ENCODE peak calls at places on chromosomes 7 and 10, in seven cellular contexts. W is SK-N-SH, B is GM12878, U is H1, O is HCT116, Y is K562, S is HepG2. J is an unnamed sample.
A peak's percentile ranks its signal among the peaks of the same experiment; 100 is the strongest.

GRCh38 chr10:2949221-2949947 is 118.0 kb upstream of the PFKP start:
- DNase-seq in W (no peak), O (no peak), S (no peak), B (no peak), U (no peak), Y (no peak), J (no peak)

GRCh38 chr10:58457761-58458616 is 54.7 kb upstream of the BICC1 start:
- DNase-seq in B (no peak), U (no peak), W (no peak), Y (no peak), S (peak; percentile 92), O (no peak), J (no peak)

GRCh38 chr10:117216611-117217195 is 19.4 kb downstream of the KCNK18 start:
- DNase-seq in W (peak; percentile 94), U (peak; percentile 59), O (peak; percentile 54), S (peak; percentile 46), B (no peak), Y (peak; percentile 81), J (peak; percentile 63)

GRCh38 chr7:47940482-47941001 is 7.7 kb downstream of the PKD1L1 start:
- DNase-seq in U (no peak), S (no peak), B (no peak), W (no peak), Y (no peak), O (no peak), J (no peak)

GRCh38 chr10:77798940-77799339 is 127.6 kb downstream of the DLG5 start:
- DNase-seq in U (no peak), S (no peak), O (no peak), B (no peak), Y (no peak), W (no peak), J (no peak)

GRCh38 chr7:28784166-28784870 is 173.8 kb downstream of the TRIL start:
- DNase-seq in S (no peak), U (no peak), B (no peak), O (no peak), W (peak; percentile 49), Y (no peak), J (no peak)

GRCh38 chr7:83655951-83656556 is 7.1 kb upstream of the SEMA3E start:
- DNase-seq in O (peak; percentile 50), Y (no peak), W (peak; percentile 61), U (no peak), B (peak; percentile 7), S (peak; percentile 26), J (no peak)

GRCh38 chr10:17126327-17126726 is 3.3 kb downstream of the CUBN start:
- DNase-seq in S (no peak), Y (no peak), U (no peak), W (no peak), B (no peak), O (no peak), J (no peak)

GRCh38 chr7:75727881-75728592 is 10.7 kb downstream of the HIP1 start:
- DNase-seq in O (peak; percentile 77), Y (no peak), U (no peak), S (peak; percentile 91), W (no peak), B (no peak), J (no peak)

GRCh38 chr10:53619678-53620077 is 847.1 kb upstream of the MBL2 start:
- DNase-seq in Y (no peak), O (no peak), B (no peak), U (no peak), W (no peak), S (peak; percentile 0), J (no peak)

GRCh38 chr7:146858690-146859089 is 742.1 kb downstream of the CNTNAP2 start:
- DNase-seq in O (no peak), S (no peak), W (no peak), U (no peak), B (no peak), Y (no peak), J (no peak)

GRCh38 chr10:21518629-21519321 is 6.7 kb downstream of the SKIDA1 start:
- DNase-seq in O (no peak), Y (no peak), U (no peak), S (no peak), W (no peak), B (no peak), J (no peak)

GRCh38 chr10:33126742-33127141 is 168.7 kb upstream of the ITGB1 start:
- DNase-seq in Y (no peak), U (no peak), B (no peak), W (no peak), O (no peak), S (no peak), J (no peak)

GRCh38 chr7:66110861-66111260 is 3.8 kb upstream of the CRCP start:
- DNase-seq in B (no peak), S (peak; percentile 48), O (peak; percentile 94), U (no peak), W (no peak), Y (no peak), J (no peak)

GRCh38 chr10:79101560-79101971 is 32.8 kb downstream of the ZMIZ1 start:
- DNase-seq in W (peak; percentile 52), B (no peak), O (no peak), U (no peak), Y (no peak), S (no peak), J (no peak)

GRCh38 chr10:86105640-86106039 is 261.0 kb downstream of the GRID1 start:
- DNase-seq in W (no peak), O (no peak), U (no peak), B (no peak), Y (no peak), S (no peak), J (no peak)

GRCh38 chr10:69449841-69450240 is 1.4 kb upstream of the TSPAN15 start:
- DNase-seq in B (no peak), O (peak; percentile 77), S (peak; percentile 73), Y (peak; percentile 54), U (peak; percentile 39), W (peak; percentile 78), J (no peak)

DNA sequence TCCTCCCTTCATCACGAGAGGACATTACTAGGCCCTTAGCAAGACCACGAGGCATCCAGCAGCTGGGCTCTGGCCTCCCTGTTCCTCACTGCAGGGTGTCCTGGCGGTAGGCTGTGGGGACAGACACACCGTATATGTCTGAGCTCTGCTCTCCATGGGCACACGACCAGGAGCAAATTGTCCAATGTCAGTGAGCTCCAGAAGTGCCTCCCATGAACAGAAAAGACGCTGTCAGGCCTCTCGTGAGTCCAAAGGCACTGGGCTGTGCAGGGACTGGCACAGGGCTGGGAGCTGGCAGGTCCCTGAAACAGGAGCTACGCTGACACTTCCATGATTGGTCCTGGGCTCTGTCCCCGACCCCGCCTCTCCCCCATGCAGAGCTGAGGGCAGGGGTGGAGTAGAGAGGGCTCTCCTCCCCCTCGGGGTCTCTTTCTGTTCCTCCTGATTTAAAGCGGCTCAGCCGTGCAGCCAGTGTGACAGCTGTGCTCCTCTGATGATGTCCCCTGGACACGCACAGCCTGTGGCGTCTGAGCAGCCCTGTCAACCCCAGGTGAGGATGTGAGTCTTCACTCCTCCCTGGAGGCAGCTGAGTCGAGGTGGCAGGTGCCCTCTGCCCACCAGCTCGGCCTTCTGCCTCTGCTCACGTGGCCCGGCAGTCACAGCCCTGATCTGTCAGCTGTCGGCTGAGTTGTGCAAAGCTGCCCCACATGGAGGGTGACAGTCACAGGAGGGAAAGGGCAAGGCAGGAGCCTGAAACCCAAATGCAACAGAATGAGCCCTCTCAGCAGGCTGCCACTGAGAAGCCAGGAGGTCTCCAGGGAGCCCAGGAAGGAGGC is 13.0 kb downstream of the ANTXRL start:
- DNase-seq in U (no peak), W (no peak), O (no peak), S (no peak), B (no peak), Y (no peak), J (no peak)
- TF ChIP-seq YY1 in U (no peak), W (no peak), O (no peak), S (no peak), B (no peak), Y (no peak), J (no peak)

DNA sequence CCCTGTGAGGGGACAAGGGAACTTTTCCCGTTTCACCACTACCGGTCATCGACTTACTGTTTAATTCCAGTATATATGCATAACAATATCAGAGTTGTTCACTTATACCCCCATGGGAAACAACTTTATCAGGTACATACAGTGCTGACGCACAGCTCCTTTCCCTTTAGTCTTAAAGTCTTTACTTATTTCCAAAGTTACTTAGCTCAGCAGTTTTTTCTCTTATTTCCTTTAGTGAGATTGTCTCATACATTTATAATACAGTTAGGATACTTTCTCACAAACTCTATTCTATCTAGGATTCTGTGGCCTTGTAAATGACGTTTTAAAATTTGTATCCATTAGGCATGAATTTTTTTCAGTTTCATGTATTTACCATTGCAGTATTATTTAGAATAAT is 721.8 kb downstream of the ANKRD7 start:
- DNase-seq in Y (no peak), S (no peak), W (no peak), U (no peak), O (no peak), B (no peak), J (no peak)
- TF ChIP-seq YY1 in Y (no peak), S (no peak), W (no peak), U (no peak), O (no peak), B (no peak), J (no peak)

DNA sequence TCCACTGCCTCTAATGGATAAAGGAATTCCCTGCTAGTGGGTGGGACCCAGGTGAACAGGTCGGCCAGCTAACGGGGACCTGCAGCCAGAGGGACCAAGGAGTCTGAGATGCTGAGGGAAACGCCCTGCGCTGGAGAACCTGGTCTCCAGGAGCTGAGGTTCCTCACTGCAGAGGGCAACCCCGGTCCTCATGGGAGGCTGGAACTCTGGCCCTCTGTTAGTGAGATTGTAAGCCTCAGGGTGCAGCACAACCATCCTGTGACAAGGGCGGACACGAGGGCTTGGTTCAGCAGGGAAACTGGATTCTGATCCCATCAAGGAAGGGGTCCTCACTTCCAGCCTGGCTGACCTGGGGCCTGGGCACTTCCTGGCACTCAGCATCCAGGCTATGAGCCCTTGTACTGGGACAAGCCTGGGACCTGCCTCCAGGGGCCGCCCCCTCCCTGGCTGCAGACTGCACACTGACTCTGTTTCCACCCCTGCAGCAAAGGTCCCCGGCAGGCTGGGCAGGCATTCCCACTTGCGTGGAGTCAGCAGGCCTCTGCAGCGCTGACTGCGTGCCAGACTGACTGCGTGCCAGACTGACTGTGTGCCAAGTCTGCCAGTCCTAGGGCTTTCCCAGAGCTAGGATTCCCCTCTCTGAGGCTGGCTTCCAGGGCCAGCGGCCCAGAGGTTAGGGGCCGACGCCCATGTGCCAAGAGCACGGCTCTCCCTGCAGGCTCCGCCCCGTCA is 143.2 kb downstream of the MAPK8 start:
- DNase-seq in B (no peak), O (no peak), W (no peak), U (no peak), S (no peak), Y (no peak), J (no peak)
- TF ChIP-seq YY1 in B (no peak), O (no peak), W (no peak), U (no peak), S (no peak), Y (no peak), J (no peak)

GRCh38 chr10:28411648-28412047 is 108.8 kb upstream of the MPP7 start:
- DNase-seq in S (no peak), W (no peak), U (no peak), Y (no peak), B (no peak), O (no peak), J (no peak)
- TF ChIP-seq YY1 in S (no peak), W (no peak), U (no peak), Y (no peak), B (no peak), O (no peak), J (no peak)

GRCh38 chr7:31935115-31935514 is 135.1 kb downstream of the PDE1C start:
- DNase-seq in O (no peak), W (no peak), S (no peak), Y (no peak), B (no peak), U (no peak), J (peak; percentile 16)
- TF ChIP-seq YY1 in O (no peak), W (no peak), S (no peak), Y (no peak), B (no peak), U (no peak), J (no peak)

J was measured in NT2/D1.